ENCODE peak calls at places on chromosomes 11 and 22, in ten cellular contexts. O is kidney epithelial cell; M is AG08395; W is C1 segment of cervical spinal cord; X is stimulated activated naive CD4-positive, alpha-beta T cell; P is non-pigmented ciliary epithelial cell; S is right atrium auricular region; F is HCEC 1CT; V is stimulated activated CD8-positive, alpha-beta memory T cell treated with anti-CD3 and anti-CD28 coated beads, Interleukin-7, amount 100 ng/mL, for 4 hours; L is activated T-cell treated with anti-CD3 and anti-CD28 coated beads for 1 hour. Q is an unnamed sample.

GRCh38 chr22:41267958-41268357 is 18.0 kb downstream of the RANGAP1 start:
- DNase-seq in X (no peak), W (no peak), F (no peak), L (no peak), M (no peak), V (no peak), P (no peak), S (no peak), O (no peak), Q (no peak)

GRCh38 chr11:13160745-13161144 is 116.8 kb upstream of the BMAL1 start:
- DNase-seq in W (no peak), X (no peak), V (no peak), O (no peak), P (no peak), L (no peak), F (no peak), S (no peak), M (no peak), Q (no peak)

GRCh38 chr11:126647735-126648134 is 292.2 kb downstream of the ST3GAL4 start:
- DNase-seq in W (no peak), V (no peak), M (peak), F (peak), S (no peak), O (peak), P (peak), L (no peak), X (no peak), Q (peak)

GRCh38 chr11:44519989-44520737 is 45.3 kb upstream of the CD82 start:
- DNase-seq in P (no peak), O (no peak), X (no peak), W (no peak), S (no peak), F (no peak), V (no peak), M (no peak), L (no peak), Q (no peak)

GRCh38 chr11:20443596-20443995 is 56.1 kb downstream of the PRMT3 start:
- DNase-seq in M (peak), S (no peak), L (no peak), P (no peak), X (no peak), F (peak), O (no peak), W (no peak), V (no peak), Q (peak)

GRCh38 chr11:49208006-49208721 is at the start of gene FOLH1:
- DNase-seq in V (no peak), W (no peak), L (no peak), S (peak), M (no peak), P (no peak), X (no peak), O (peak), F (no peak), Q (no peak)

GRCh38 chr11:1198766-1199688 is 23.8 kb upstream of the MUC5B start:
- DNase-seq in O (no peak), P (no peak), M (no peak), W (no peak), V (no peak), L (no peak), F (no peak), X (no peak), S (no peak), Q (no peak)

GRCh38 chr22:30045001-30045887 is 35.0 kb upstream of the HORMAD2 start:
- DNase-seq in X (no peak), M (no peak), P (no peak), V (no peak), L (no peak), O (no peak), S (peak), W (no peak), F (no peak), Q (peak)

GRCh38 chr11:111417766-111418435 is 38.8 kb upstream of the POU2AF1 start:
- DNase-seq in V (no peak), O (peak), F (peak), M (peak), X (no peak), S (no peak), L (no peak), P (peak), W (no peak), Q (no peak)

GRCh38 chr11:118623291-118623655 is 15.9 kb downstream of the PHLDB1 start:
- DNase-seq in X (no peak), L (no peak), M (no peak), V (no peak), W (no peak), F (no peak), S (no peak), O (no peak), P (no peak), Q (no peak)

GRCh38 chr22:30270841-30271240 is 4.2 kb upstream of the OSM start:
- DNase-seq in L (no peak), S (peak), X (no peak), V (no peak), O (no peak), P (no peak), M (no peak), W (no peak), F (peak), Q (no peak)

GRCh38 chr11:61764606-61765260 is 12.3 kb downstream of the MYRF start:
- DNase-seq in F (no peak), S (no peak), O (no peak), V (no peak), M (no peak), W (no peak), L (no peak), P (no peak), X (no peak), Q (peak)

GRCh38 chr22:29813563-29813962 is 24.5 kb downstream of the ASCC2 start:
- DNase-seq in F (peak), O (no peak), S (no peak), L (no peak), W (no peak), M (no peak), X (no peak), V (no peak), P (no peak), Q (no peak)

GRCh38 chr11:18791175-18792065 is at the start of gene PTPN5:
- DNase-seq in M (no peak), X (no peak), O (no peak), F (no peak), S (no peak), L (no peak), P (no peak), W (no peak), V (no peak), Q (no peak)

Q was measured in retinal pigment epithelial cell.